ENCODE peak calls at places on chromosomes 2 and 18, in eight cellular contexts. L, H, T, Q, M, W, Y and F are unnamed samples.

GRCh38 chr2:141557329-141558098 is 573.3 kb downstream of the LRP1B start:
- DNase-seq in L (no peak), H (no peak), T (no peak), Q (no peak), M (peak; percentile 82), W (peak; percentile 89), Y (no peak), F (no peak)

GRCh38 chr2:45288532-45288931 is 279.3 kb upstream of the SIX2 start:
- DNase-seq in L (no peak), H (no peak), T (no peak), Q (no peak), M (peak; percentile 81), W (peak; percentile 56), Y (no peak), F (peak; percentile 38)

GRCh38 chr18:9991021-9992000 is 77.5 kb downstream of the VAPA start:
- DNase-seq in L (no peak), H (no peak), T (peak; percentile 14), Q (no peak), M (no peak), W (no peak), Y (no peak), F (no peak)

GRCh38 chr2:235694721-235695601 is 201.1 kb downstream of the AGAP1 start:
- DNase-seq in L (no peak), H (no peak), T (no peak), Q (no peak), M (no peak), W (no peak), Y (no peak), F (no peak)

GRCh38 chr2:95333888-95334338 is 36.8 kb downstream of the KCNIP3 start:
- DNase-seq in L (no peak), H (no peak), T (no peak), Q (no peak), M (no peak), W (peak; percentile 99), Y (peak; percentile 73), F (peak; percentile 52)

GRCh38 chr2:38076250-38076709 is 329 bp upstream of the CYP1B1 start:
- DNase-seq in L (peak; percentile 72), H (no peak), T (peak; percentile 67), Q (peak; percentile 85), M (peak; percentile 61), W (peak; percentile 74), Y (peak; percentile 64), F (no peak)

GRCh38 chr2:25699206-25699605 is 25.8 kb upstream of the DTNB start:
- DNase-seq in L (no peak), H (no peak), T (no peak), Q (no peak), M (no peak), W (no peak), Y (no peak), F (no peak)

GRCh38 chr2:197599285-197599965 is 76.0 kb downstream of the RFTN2 start:
- DNase-seq in L (peak; percentile 38), H (peak; percentile 63), T (no peak), Q (no peak), M (peak; percentile 6), W (peak; percentile 69), Y (no peak), F (no peak)

GRCh38 chr18:75818336-75818735 is 390.8 kb upstream of the SMIM21 start:
- DNase-seq in L (no peak), H (no peak), T (no peak), Q (no peak), M (no peak), W (no peak), Y (no peak), F (no peak)

GRCh38 chr2:226797289-226797988 is 2.2 kb downstream of the IRS1 start:
- DNase-seq in L (no peak), H (no peak), T (peak; percentile 28), Q (peak; percentile 42), M (no peak), W (peak; percentile 84), Y (peak; percentile 40), F (no peak)

GRCh38 chr2:25672500-25673169 is 742 bp downstream of the DTNB start:
- DNase-seq in L (peak; percentile 75), H (peak; percentile 82), T (peak; percentile 53), Q (peak; percentile 50), M (no peak), W (peak; percentile 49), Y (peak; percentile 65), F (peak; percentile 24)

GRCh38 chr2:10911291-10912075 is at the start of gene KCNF1:
- DNase-seq in L (peak; percentile 72), H (no peak), T (peak; percentile 32), Q (peak; percentile 45), M (no peak), W (peak; percentile 51), Y (no peak), F (peak; percentile 40)

GRCh38 chr2:58515827-58516574 is 274.9 kb upstream of the FANCL start:
- DNase-seq in L (no peak), H (peak; percentile 9), T (no peak), Q (no peak), M (no peak), W (peak; percentile 12), Y (no peak), F (no peak)

GRCh38 chr2:213766465-213766891 is 482.2 kb downstream of the SPAG16 start:
- DNase-seq in L (no peak), H (peak; percentile 24), T (no peak), Q (no peak), M (no peak), W (no peak), Y (no peak), F (peak; percentile 41)

GRCh38 chr2:197453914-197454398 is 604 bp downstream of the COQ10B start:
- DNase-seq in L (peak; percentile 76), H (no peak), T (peak; percentile 77), Q (peak; percentile 94), M (no peak), W (no peak), Y (peak; percentile 77), F (peak; percentile 83)

GRCh38 chr2:119283873-119284331 is 60.3 kb downstream of the STEAP3 start:
- DNase-seq in L (no peak), H (no peak), T (no peak), Q (peak; percentile 61), M (peak; percentile 45), W (peak; percentile 91), Y (peak; percentile 24), F (peak; percentile 58)

GRCh38 chr2:10260130-10260529 is 42.6 kb upstream of the HPCAL1 start:
- DNase-seq in L (no peak), H (no peak), T (peak; percentile 86), Q (peak; percentile 13), M (no peak), W (peak; percentile 92), Y (peak; percentile 81), F (no peak)

GRCh38 chr2:216495656-216496055 is 3.0 kb upstream of the RPL37A start:
- DNase-seq in L (no peak), H (no peak), T (no peak), Q (no peak), M (no peak), W (no peak), Y (no peak), F (no peak)

GRCh38 chr18:34583895-34584294 is 126.2 kb upstream of the DTNA start:
- DNase-seq in L (no peak), H (no peak), T (no peak), Q (no peak), M (no peak), W (no peak), Y (no peak), F (no peak)

GRCh38 chr2:73215254-73215653 is 1.2 kb downstream of the SMYD5 start:
- DNase-seq in L (no peak), H (no peak), T (no peak), Q (no peak), M (no peak), W (no peak), Y (no peak), F (no peak)
- H3K4me3 ChIP-seq in L (peak overlapping the region; percentile 98), H (peak overlapping the region; percentile 95), T (no peak overlapping the region), Q (no peak overlapping the region), M (no peak overlapping the region), W (peak overlapping the region; percentile 77), Y (no peak overlapping the region), F (peak overlapping the region; percentile 84)

GRCh38 chr2:9110893-9111569 is 95.6 kb upstream of the ASAP2 start:
- DNase-seq in L (peak; percentile 25), H (no peak), T (no peak), Q (no peak), M (peak; percentile 33), W (peak; percentile 34), Y (no peak), F (no peak)
- TF ChIP-seq CTCF in L (peak; percentile 29), H (peak; percentile 17), T (no peak), Q (no peak), M (peak; percentile 62), W (peak; percentile 58), Y (no peak), F (peak; percentile 52)

GRCh38 chr2:5698171-5698570 is 6.0 kb downstream of the SOX11 start:
- DNase-seq in L (no peak), H (peak; percentile 54), T (no peak), Q (no peak), M (no peak), W (no peak), Y (no peak), F (no peak)

GRCh38 chr2:5696741-5697521 is 4.7 kb downstream of the SOX11 start:
- DNase-seq in L (no peak), H (peak; percentile 85), T (no peak), Q (no peak), M (peak; percentile 35), W (no peak), Y (no peak), F (no peak)

GRCh38 chr2:5695641-5696350 is 3.6 kb downstream of the SOX11 start:
- DNase-seq in L (no peak), H (peak; percentile 91), T (no peak), Q (no peak), M (peak; percentile 27), W (no peak), Y (no peak), F (no peak)

GRCh38 chr2:5697554-5697953 is 5.4 kb downstream of the SOX11 start:
- DNase-seq in L (no peak), H (peak; percentile 72), T (no peak), Q (no peak), M (no peak), W (no peak), Y (no peak), F (no peak)

GRCh38 chr2:5696351-5696740 is 4.2 kb downstream of the SOX11 start:
- DNase-seq in L (no peak), H (peak; percentile 86), T (no peak), Q (no peak), M (peak; percentile 9), W (no peak), Y (no peak), F (no peak)
- H3K4me3 ChIP-seq in L (no peak overlapping the region), H (peak overlapping the region; percentile 74), T (peak overlapping the region; percentile 3), Q (peak overlapping the region; percentile 32), M (peak overlapping the region; percentile 84), W (no peak overlapping the region), Y (peak overlapping the region; percentile 7), F (peak overlapping the region; percentile 86)

DNA sequence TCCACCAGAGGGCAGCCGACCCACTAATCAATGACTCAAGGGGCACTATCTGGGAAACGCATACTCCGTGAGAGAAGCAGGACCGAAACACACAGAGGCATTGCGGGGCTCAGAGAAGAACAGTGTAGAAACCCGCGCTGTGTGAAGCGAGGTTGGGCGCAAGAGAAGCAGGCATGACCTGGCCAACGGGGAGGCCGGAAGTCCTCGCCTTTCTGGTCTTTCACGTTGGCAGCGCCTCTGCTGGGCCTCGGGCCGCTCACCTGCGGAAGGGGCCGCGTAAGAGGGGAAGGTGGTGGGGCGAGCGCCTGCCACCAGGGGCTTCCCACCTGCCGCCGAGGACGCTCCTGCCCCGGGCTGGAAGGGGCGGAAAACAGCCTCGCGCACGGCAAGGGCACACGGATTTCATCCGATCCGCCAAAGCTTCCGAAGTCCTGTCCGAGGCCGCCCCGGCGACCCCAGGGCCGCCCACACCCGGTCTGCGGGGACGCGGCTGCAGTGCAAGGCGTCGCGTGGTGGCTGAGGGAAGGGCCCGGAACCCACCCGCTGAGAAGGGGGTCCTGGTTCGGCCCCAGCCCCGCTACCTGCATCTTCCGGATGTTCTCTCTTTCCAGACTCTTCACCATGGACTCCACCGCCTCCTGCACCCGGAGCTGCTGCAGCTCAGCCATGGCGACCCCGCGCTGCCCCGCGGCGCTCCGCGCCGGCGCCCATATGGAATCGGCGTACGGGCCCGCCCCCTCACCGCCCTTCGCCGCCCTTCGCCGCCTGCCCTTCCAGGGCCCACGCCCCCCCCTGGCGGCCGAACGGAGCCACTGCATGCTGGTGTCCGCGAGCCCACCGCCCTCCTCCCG is at the start of gene FAM136A:
- DNase-seq in L (peak; percentile 98), H (peak; percentile 90), T (peak; percentile 86), Q (peak; percentile 81), M (peak; percentile 49), W (peak; percentile 86), Y (peak; percentile 91), F (peak; percentile 24)
- TF ChIP-seq CTCF in L (peak; percentile 95), H (peak; percentile 82), T (peak; percentile 97), Q (peak; percentile 97), M (peak; percentile 78), W (peak; percentile 78), Y (peak; percentile 97), F (peak; percentile 76)